ENCODE peak calls at places on chromosomes 1 and 21, in seven cellular contexts. H is bronchial epithelial cell, G is astrocyte of the spinal cord, Y is right lobe of liver, C is mucosa of descending colon, K is cardiac fibroblast, M is sigmoid colon. V is an unnamed sample.

GRCh38 chr1:186980400-186980799 is 151.7 kb downstream of the PLA2G4A start:
- DNase-seq in H (no peak), G (no peak), Y (no peak), C (no peak), K (no peak), M (no peak), V (no peak)

GRCh38 chr1:205312866-205313680 is 8.5 kb downstream of the NUAK2 start:
- DNase-seq in H (no peak), G (no peak), Y (no peak), C (no peak), K (no peak), M (no peak), V (no peak)

GRCh38 chr1:35886606-35887431 is 3.8 kb downstream of the AGO1 start:
- DNase-seq in H (no peak), G (no peak), Y (no peak), C (peak; percentile 16), K (peak; percentile 8), M (no peak), V (no peak)

GRCh38 chr1:13781907-13782633 is 82.1 kb downstream of the PRDM2 start:
- DNase-seq in H (peak; percentile 51), G (peak; percentile 66), Y (no peak), C (no peak), K (peak; percentile 68), M (no peak), V (no peak)

GRCh38 chr1:112358061-112358770 is 37.8 kb upstream of the CTTNBP2NL start:
- DNase-seq in H (no peak), G (no peak), Y (no peak), C (no peak), K (peak; percentile 41), M (no peak), V (no peak)

GRCh38 chr1:26677306-26678115 is 18.3 kb upstream of the ARID1A start:
- DNase-seq in H (peak; percentile 92), G (peak; percentile 76), Y (peak; percentile 84), C (peak; percentile 95), K (peak; percentile 81), M (peak; percentile 91), V (peak; percentile 86)

GRCh38 chr1:219761208-219761860 is 148.4 kb upstream of the ZC3H11B start:
- DNase-seq in H (no peak), G (no peak), Y (no peak), C (no peak), K (no peak), M (no peak), V (no peak)

GRCh38 chr21:22575165-22575584 is 1577.0 kb downstream of the NCAM2 start:
- DNase-seq in H (no peak), G (no peak), Y (no peak), C (no peak), K (no peak), M (no peak), V (peak; percentile 75)

GRCh38 chr1:161260939-161261858 is 2.7 kb downstream of the PCP4L1 start:
- DNase-seq in H (peak; percentile 49), G (no peak), Y (no peak), C (peak; percentile 6), K (no peak), M (no peak), V (no peak)

GRCh38 chr1:8512504-8512903 is 194.6 kb downstream of the SLC45A1 start:
- DNase-seq in H (no peak), G (no peak), Y (peak; percentile 24), C (no peak), K (no peak), M (no peak), V (no peak)

GRCh38 chr1:6435129-6435528 is 10.6 kb downstream of the ESPN start:
- DNase-seq in H (no peak), G (no peak), Y (no peak), C (no peak), K (no peak), M (no peak), V (no peak)

GRCh38 chr1:6438047-6438525 is 13.5 kb downstream of the ESPN start:
- DNase-seq in H (peak; percentile 61), G (no peak), Y (no peak), C (peak; percentile 78), K (peak; percentile 55), M (no peak), V (no peak)

GRCh38 chr1:6440198-6441126 is 15.9 kb downstream of the ESPN start:
- DNase-seq in H (no peak), G (no peak), Y (no peak), C (peak; percentile 82), K (no peak), M (no peak), V (no peak)

GRCh38 chr1:6435547-6435946 is 11.0 kb downstream of the ESPN start:
- DNase-seq in H (no peak), G (no peak), Y (no peak), C (no peak), K (no peak), M (no peak), V (no peak)
- H3K4me3 ChIP-seq in H (no peak overlapping the region), G (no peak overlapping the region), Y (no peak overlapping the region), C (no peak overlapping the region), K (no peak overlapping the region), M (no peak overlapping the region), V (no peak overlapping the region)

DNA sequence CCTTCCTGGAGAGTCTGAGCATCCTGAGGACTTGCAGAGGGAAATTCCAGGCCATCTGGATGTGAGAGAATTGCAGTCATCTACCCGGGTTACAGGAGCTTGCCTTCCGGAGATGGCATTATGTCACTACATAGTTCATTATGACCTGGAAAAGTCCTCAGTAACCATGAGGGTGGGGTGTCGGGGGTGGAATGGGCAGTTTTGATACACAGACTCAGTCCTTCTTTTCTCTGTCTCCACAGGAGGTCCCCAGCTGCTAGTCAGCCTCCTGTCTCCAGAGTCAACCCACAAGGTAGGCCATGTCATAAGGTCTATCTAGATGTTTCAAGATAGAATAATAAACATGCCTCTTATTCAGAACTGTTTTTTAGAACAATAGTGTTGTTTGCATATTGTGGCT is 268.2 kb upstream of the SGIP1 start:
- DNase-seq in H (no peak), G (no peak), Y (no peak), C (no peak), K (no peak), M (no peak), V (no peak)
- TF ChIP-seq CTCF in H (no peak), G (no peak), Y (no peak), C (no peak), K (no peak), M (no peak), V (no peak)

GRCh38 chr1:104932030-104932915 is 1182.6 kb downstream of the AMY1C start:
- DNase-seq in H (no peak), G (no peak), Y (no peak), C (no peak), K (no peak), M (no peak), V (no peak)
- H3K4me3 ChIP-seq in H (no peak overlapping the region), G (no peak overlapping the region), Y (no peak overlapping the region), C (no peak overlapping the region), K (no peak overlapping the region), M (no peak overlapping the region), V (no peak overlapping the region)

GRCh38 chr1:237670296-237670695 is 220.4 kb downstream of the ZP4 start:
- DNase-seq in H (peak; percentile 3), G (no peak), Y (no peak), C (no peak), K (no peak), M (no peak), V (no peak)

GRCh38 chr1:237671935-237672334 is 218.8 kb downstream of the ZP4 start:
- DNase-seq in H (no peak), G (no peak), Y (no peak), C (no peak), K (no peak), M (no peak), V (no peak)

GRCh38 chr1:237677979-237678378 is 212.7 kb downstream of the ZP4 start:
- DNase-seq in H (peak; percentile 33), G (peak; percentile 34), Y (no peak), C (peak; percentile 12), K (peak; percentile 48), M (no peak), V (peak; percentile 48)

GRCh38 chr1:237671262-237671661 is 219.5 kb downstream of the ZP4 start:
- DNase-seq in H (no peak), G (no peak), Y (no peak), C (no peak), K (peak; percentile 4), M (no peak), V (no peak)

DNA sequence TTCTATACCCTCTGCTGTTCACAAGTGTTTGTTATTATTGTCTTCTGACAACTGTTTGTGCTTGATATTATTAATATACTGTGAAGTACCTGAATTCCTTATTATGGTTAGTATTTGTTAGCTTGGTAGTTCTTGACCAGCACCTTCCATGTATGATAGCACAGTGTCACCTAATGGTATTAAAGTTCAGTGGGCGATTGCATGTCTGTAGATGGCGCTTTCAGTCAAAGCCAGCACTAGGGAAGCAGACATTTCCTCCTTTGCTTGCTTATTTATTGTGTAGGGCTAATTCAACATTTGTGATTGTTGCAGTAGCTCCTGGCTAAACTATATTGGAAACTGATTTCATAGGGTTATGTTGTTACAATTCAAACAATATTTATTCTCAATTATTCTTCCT is 218.0 kb downstream of the ZP4 start:
- DNase-seq in H (peak; percentile 5), G (no peak), Y (no peak), C (peak; percentile 6), K (peak; percentile 3), M (no peak), V (no peak)
- TF ChIP-seq CTCF in H (no peak), G (no peak), Y (peak; percentile 31), C (no peak), K (no peak), M (no peak), V (peak; percentile 39)

GRCh38 chr1:209688746-209689234 is 13.6 kb downstream of the G0S2 start:
- DNase-seq in H (peak; percentile 67), G (peak; percentile 56), Y (no peak), C (no peak), K (peak; percentile 76), M (no peak), V (no peak)

GRCh38 chr1:209696673-209697072 is 8.0 kb upstream of the HSD11B1 start:
- DNase-seq in H (no peak), G (no peak), Y (peak; percentile 78), C (no peak), K (no peak), M (no peak), V (no peak)

GRCh38 chr1:209692296-209692695 is 12.3 kb upstream of the HSD11B1 start:
- DNase-seq in H (peak; percentile 34), G (no peak), Y (no peak), C (no peak), K (no peak), M (no peak), V (no peak)

GRCh38 chr1:209689484-209689883 is 14.3 kb downstream of the G0S2 start:
- DNase-seq in H (peak; percentile 90), G (no peak), Y (no peak), C (no peak), K (peak; percentile 51), M (no peak), V (no peak)

GRCh38 chr1:209692745-209693504 is 11.7 kb upstream of the HSD11B1 start:
- DNase-seq in H (peak; percentile 74), G (peak; percentile 82), Y (peak; percentile 63), C (peak; percentile 83), K (peak; percentile 92), M (peak; percentile 86), V (peak; percentile 30)
- H3K4me3 ChIP-seq in H (no peak overlapping the region), G (no peak overlapping the region), Y (no peak overlapping the region), C (no peak overlapping the region), K (no peak overlapping the region), M (no peak overlapping the region), V (no peak overlapping the region)

GRCh38 chr1:234326493-234327366 is 46.5 kb upstream of the COA6 start:
- DNase-seq in H (peak; percentile 34), G (peak; percentile 54), Y (no peak), C (peak; percentile 71), K (peak; percentile 57), M (no peak), V (no peak)
- TF ChIP-seq CTCF in H (peak; percentile 85), G (peak; percentile 91), Y (peak; percentile 77), C (peak; percentile 34), K (peak; percentile 79), M (no peak), V (peak; percentile 85)